ENCODE peak calls at places on chromosomes 11 and 22, in seven cellular contexts. N is AG04450; Z is activated T-helper 1 cell treated with anti-CD3 and anti-CD28 coated beads, Interleukin-2, amount 50 U/mL, for 16 hours; M is tibial nerve; C is mucosa of gallbladder; A is GM10248; T is effector CD4-positive, alpha-beta T cell. X is an unnamed sample.

GRCh38 chr11:13928566-13929251 is 33.8 kb upstream of the SPON1 start:
- DNase-seq in N (no peak), Z (no peak), M (no peak), C (peak; percentile 22), A (no peak), T (no peak), X (no peak)

GRCh38 chr22:43862074-43862881 is at the start of gene SULT4A1:
- DNase-seq in N (no peak), Z (no peak), M (no peak), C (no peak), A (no peak), T (no peak), X (no peak)

GRCh38 chr22:47835726-47836125 is 1073.3 kb downstream of the TBC1D22A start:
- DNase-seq in N (no peak), Z (no peak), M (no peak), C (no peak), A (no peak), T (no peak), X (no peak)

GRCh38 chr11:63022422-63022821 is 6.8 kb upstream of the SLC22A8 start:
- DNase-seq in N (no peak), Z (no peak), M (no peak), C (no peak), A (no peak), T (no peak), X (no peak)

GRCh38 chr11:72641900-72642814 is 32.1 kb downstream of the PDE2A start:
- DNase-seq in N (no peak), Z (no peak), M (no peak), C (peak; percentile 19), A (peak; percentile 47), T (no peak), X (no peak)

GRCh38 chr11:78044706-78045105 is 19.0 kb upstream of the THRSP start:
- DNase-seq in N (no peak), Z (no peak), M (no peak), C (peak; percentile 90), A (no peak), T (no peak), X (no peak)

GRCh38 chr22:46694423-46695170 is 43.5 kb downstream of the CERK start:
- DNase-seq in N (no peak), Z (no peak), M (no peak), C (no peak), A (no peak), T (no peak), X (no peak)

GRCh38 chr11:119450590-119450989 is 27.6 kb upstream of the THY1 start:
- DNase-seq in N (no peak), Z (no peak), M (no peak), C (no peak), A (no peak), T (no peak), X (no peak)

GRCh38 chr11:118238947-118239346 is 13.2 kb downstream of the MPZL3 start:
- DNase-seq in N (no peak), Z (no peak), M (no peak), C (no peak), A (no peak), T (no peak), X (no peak)

GRCh38 chr22:27719535-27720227 is 81.9 kb downstream of the MN1 start:
- DNase-seq in N (no peak), Z (no peak), M (no peak), C (peak; percentile 70), A (no peak), T (no peak), X (no peak)

GRCh38 chr11:57288771-57289579 is 35.8 kb downstream of the TNKS1BP1 start:
- DNase-seq in N (peak; percentile 72), Z (no peak), M (no peak), C (no peak), A (no peak), T (no peak), X (no peak)

GRCh38 chr22:23402275-23403151 is 177.6 kb downstream of the IGLL1 start:
- DNase-seq in N (no peak), Z (no peak), M (no peak), C (peak; percentile 78), A (peak; percentile 78), T (no peak), X (peak; percentile 78)

GRCh38 chr11:118529584-118530175 is 1.3 kb upstream of the TMEM25 start:
- DNase-seq in N (no peak), Z (no peak), M (no peak), C (no peak), A (no peak), T (no peak), X (no peak)

GRCh38 chr11:3165152-3165705 is at the start of gene OSBPL5:
- DNase-seq in N (peak; percentile 23), Z (no peak), M (peak; percentile 59), C (peak; percentile 68), A (no peak), T (no peak), X (no peak)

GRCh38 chr11:71255323-71255722 is 2.9 kb upstream of the SHANK2 start:
- DNase-seq in N (no peak), Z (no peak), M (no peak), C (no peak), A (no peak), T (no peak), X (no peak)

GRCh38 chr22:50691521-50691920 is 18.9 kb downstream of the SHANK3 start:
- DNase-seq in N (no peak), Z (no peak), M (peak; percentile 3), C (no peak), A (no peak), T (peak; percentile 25), X (no peak)

GRCh38 chr11:57459112-57460016 is 964 bp upstream of the RTN4RL2 start:
- DNase-seq in N (no peak), Z (no peak), M (no peak), C (no peak), A (peak; percentile 32), T (no peak), X (no peak)

GRCh38 chr11:111541209-111542061 is 915 bp downstream of the LAYN start:
- DNase-seq in N (peak; percentile 63), Z (no peak), M (no peak), C (peak; percentile 51), A (peak; percentile 18), T (no peak), X (no peak)

GRCh38 chr11:86795962-86796361 is 4.4 kb upstream of the PRSS23 start:
- DNase-seq in N (no peak), Z (no peak), M (no peak), C (no peak), A (no peak), T (no peak), X (no peak)

X was measured in NCI-H1048.